ENCODE peak calls at places on chromosomes 3 and 15, in nine cellular contexts. One of them, this sample, is unnamed.

GRCh38 chr3:168091961-168092360 is 3.8 kb downstream of the GOLIM4 start:
- DNase-seq in HS-5: no peak
- DNase-seq in activated naive CD4-positive, alpha-beta T cell treated with Interleukin-2 at 50 U/mL for 16 hours: no peak
- DNase-seq in BJ: no peak
- DNase-seq in M059J: no peak
- DNase-seq in lower lobe of right lung: no peak
- DNase-seq in HuH-7: peak
- DNase-seq in NCI-H345: no peak
- DNase-seq in AG09309: no peak
- DNase-seq in this sample: no peak

GRCh38 chr3:184461219-184461618 is 81.4 kb downstream of the CHRD start:
- DNase-seq in AG09309: no peak
- DNase-seq in BJ: no peak
- DNase-seq in NCI-H345: no peak
- DNase-seq in M059J: no peak
- DNase-seq in HuH-7: no peak
- DNase-seq in lower lobe of right lung: no peak
- DNase-seq in HS-5: no peak
- DNase-seq in activated naive CD4-positive, alpha-beta T cell treated with Interleukin-2 at 50 U/mL for 16 hours: no peak
- DNase-seq in this sample: no peak

GRCh38 chr15:95470529-95470928 is 860.0 kb upstream of the NR2F2 start:
- DNase-seq in M059J: no peak
- DNase-seq in activated naive CD4-positive, alpha-beta T cell treated with Interleukin-2 at 50 U/mL for 16 hours: no peak
- DNase-seq in lower lobe of right lung: no peak
- DNase-seq in BJ: no peak
- DNase-seq in HS-5: no peak
- DNase-seq in HuH-7: no peak
- DNase-seq in AG09309: no peak
- DNase-seq in NCI-H345: no peak
- DNase-seq in this sample: no peak

GRCh38 chr15:63610209-63610841 is 13.1 kb downstream of the FBXL22 start:
- DNase-seq in AG09309: peak
- DNase-seq in HuH-7: peak
- DNase-seq in BJ: no peak
- DNase-seq in activated naive CD4-positive, alpha-beta T cell treated with Interleukin-2 at 50 U/mL for 16 hours: peak
- DNase-seq in NCI-H345: peak
- DNase-seq in M059J: peak
- DNase-seq in HS-5: peak
- DNase-seq in lower lobe of right lung: peak
- DNase-seq in this sample: peak

GRCh38 chr15:63054281-63054683 is 11.7 kb downstream of the TPM1 start:
- DNase-seq in activated naive CD4-positive, alpha-beta T cell treated with Interleukin-2 at 50 U/mL for 16 hours: no peak
- DNase-seq in HuH-7: no peak
- DNase-seq in BJ: no peak
- DNase-seq in AG09309: no peak
- DNase-seq in NCI-H345: no peak
- DNase-seq in HS-5: no peak
- DNase-seq in lower lobe of right lung: no peak
- DNase-seq in M059J: peak
- DNase-seq in this sample: no peak

GRCh38 chr3:141452045-141452444 is 34.8 kb upstream of the RASA2 start:
- DNase-seq in lower lobe of right lung: no peak
- DNase-seq in BJ: no peak
- DNase-seq in NCI-H345: no peak
- DNase-seq in M059J: peak
- DNase-seq in HS-5: no peak
- DNase-seq in HuH-7: peak
- DNase-seq in activated naive CD4-positive, alpha-beta T cell treated with Interleukin-2 at 50 U/mL for 16 hours: peak
- DNase-seq in AG09309: no peak
- DNase-seq in this sample: no peak

GRCh38 chr3:194103475-194103874 is 32.5 kb upstream of the HES1 start:
- DNase-seq in HuH-7: no peak
- DNase-seq in M059J: no peak
- DNase-seq in activated naive CD4-positive, alpha-beta T cell treated with Interleukin-2 at 50 U/mL for 16 hours: peak
- DNase-seq in AG09309: no peak
- DNase-seq in NCI-H345: no peak
- DNase-seq in HS-5: no peak
- DNase-seq in lower lobe of right lung: no peak
- DNase-seq in BJ: no peak
- DNase-seq in this sample: no peak

GRCh38 chr15:86491118-86491517 is 411.4 kb downstream of the AGBL1 start:
- DNase-seq in activated naive CD4-positive, alpha-beta T cell treated with Interleukin-2 at 50 U/mL for 16 hours: no peak
- DNase-seq in NCI-H345: no peak
- DNase-seq in M059J: no peak
- DNase-seq in AG09309: no peak
- DNase-seq in lower lobe of right lung: no peak
- DNase-seq in BJ: no peak
- DNase-seq in HS-5: no peak
- DNase-seq in HuH-7: no peak
- DNase-seq in this sample: no peak

GRCh38 chr15:41581110-41581509 is 22.1 kb downstream of the TYRO3 start:
- DNase-seq in BJ: no peak
- DNase-seq in lower lobe of right lung: no peak
- DNase-seq in HuH-7: no peak
- DNase-seq in M059J: peak
- DNase-seq in activated naive CD4-positive, alpha-beta T cell treated with Interleukin-2 at 50 U/mL for 16 hours: no peak
- DNase-seq in NCI-H345: no peak
- DNase-seq in AG09309: no peak
- DNase-seq in HS-5: no peak
- DNase-seq in this sample: no peak

GRCh38 chr3:64571982-64572381 is 115.8 kb downstream of the ADAMTS9 start:
- DNase-seq in NCI-H345: no peak
- DNase-seq in HuH-7: no peak
- DNase-seq in activated naive CD4-positive, alpha-beta T cell treated with Interleukin-2 at 50 U/mL for 16 hours: no peak
- DNase-seq in lower lobe of right lung: no peak
- DNase-seq in HS-5: no peak
- DNase-seq in BJ: no peak
- DNase-seq in M059J: no peak
- DNase-seq in AG09309: no peak
- DNase-seq in this sample: no peak

GRCh38 chr3:150314248-150315027 is 93.7 kb upstream of the TSC22D2 start:
- DNase-seq in lower lobe of right lung: peak
- DNase-seq in AG09309: no peak
- DNase-seq in M059J: no peak
- DNase-seq in BJ: no peak
- DNase-seq in activated naive CD4-positive, alpha-beta T cell treated with Interleukin-2 at 50 U/mL for 16 hours: no peak
- DNase-seq in HS-5: no peak
- DNase-seq in NCI-H345: no peak
- DNase-seq in HuH-7: no peak
- DNase-seq in this sample: no peak

GRCh38 chr15:71874245-71874644 is 63.9 kb downstream of the NR2E3 start:
- DNase-seq in M059J: no peak
- DNase-seq in lower lobe of right lung: no peak
- DNase-seq in AG09309: no peak
- DNase-seq in NCI-H345: no peak
- DNase-seq in HuH-7: no peak
- DNase-seq in HS-5: no peak
- DNase-seq in BJ: no peak
- DNase-seq in activated naive CD4-positive, alpha-beta T cell treated with Interleukin-2 at 50 U/mL for 16 hours: no peak
- DNase-seq in this sample: no peak

GRCh38 chr15:56244811-56245576 is 1.3 kb upstream of the RFX7 start:
- DNase-seq in HS-5: no peak
- DNase-seq in BJ: no peak
- DNase-seq in lower lobe of right lung: peak
- DNase-seq in AG09309: no peak
- DNase-seq in NCI-H345: peak
- DNase-seq in M059J: peak
- DNase-seq in HuH-7: peak
- DNase-seq in activated naive CD4-positive, alpha-beta T cell treated with Interleukin-2 at 50 U/mL for 16 hours: peak
- DNase-seq in this sample: no peak